ENCODE peak calls at places on chromosomes 6 and 20, in six cellular contexts. B is left lung, L is EL, D is Daoy, V is ovary, C is ELR. I is an unnamed sample.

GRCh38 chr6:29789176-29789575 is 38.4 kb upstream of the HLA-G start:
- DNase-seq in B (no peak), L (no peak), D (no peak), V (no peak), C (no peak), I (no peak)

GRCh38 chr6:26331809-26332226 is 33.2 kb upstream of the BTN3A2 start:
- DNase-seq in B (no peak), L (peak), D (peak), V (no peak), C (peak), I (no peak)

GRCh38 chr20:58852559-58853271 is at the start of gene GNAS:
- DNase-seq in B (peak), L (peak), D (peak), V (no peak), C (peak), I (no peak)

GRCh38 chr6:84766118-84766683 is 1.8 kb upstream of the TBX18 start:
- DNase-seq in B (peak), L (no peak), D (no peak), V (no peak), C (no peak), I (no peak)

GRCh38 chr6:13427838-13428527 is 59.4 kb downstream of the GFOD1 start:
- DNase-seq in B (no peak), L (no peak), D (no peak), V (no peak), C (no peak), I (no peak)

GRCh38 chr20:51326241-51326819 is 216.2 kb downstream of the NFATC2 start:
- DNase-seq in B (no peak), L (peak), D (no peak), V (no peak), C (peak), I (no peak)

GRCh38 chr6:163338671-163339405 is 75.7 kb upstream of the QKI start:
- DNase-seq in B (no peak), L (peak), D (peak), V (no peak), C (no peak), I (peak)

GRCh38 chr6:106477790-106478189 is 117.3 kb downstream of the CRYBG1 start:
- DNase-seq in B (no peak), L (no peak), D (peak), V (no peak), C (no peak), I (no peak)

GRCh38 chr20:32823737-32824588 is 4.2 kb downstream of the MAPRE1 start:
- DNase-seq in B (no peak), L (peak), D (no peak), V (no peak), C (peak), I (no peak)

GRCh38 chr6:26270903-26271639 is 93.9 kb upstream of the BTN3A2 start:
- DNase-seq in B (peak), L (peak), D (no peak), V (peak), C (peak), I (no peak)

GRCh38 chr6:491233-491632 is 99.7 kb downstream of the IRF4 start:
- DNase-seq in B (no peak), L (no peak), D (no peak), V (no peak), C (no peak), I (no peak)